ENCODE peak calls at places on chromosomes 5 and 9, in six cellular contexts. One of them, this sample, is unnamed.

GRCh38 chr9:95081998-95082397 is 235.5 kb downstream of the FANCC start:
- DNase-seq in H9: no peak
- DNase-seq in HCT116: no peak
- DNase-seq in DND-41: no peak
- DNase-seq in IMR-90: no peak
- DNase-seq in mammary epithelial cell: no peak
- DNase-seq in this sample: no peak

GRCh38 chr5:107888541-107888940 is 217.8 kb upstream of the EFNA5 start:
- DNase-seq in H9: no peak
- DNase-seq in HCT116: no peak
- DNase-seq in DND-41: no peak
- DNase-seq in IMR-90: no peak
- DNase-seq in mammary epithelial cell: no peak
- DNase-seq in this sample: no peak

GRCh38 chr5:178372091-178372695 is 139.6 kb upstream of the PHYKPL start:
- DNase-seq in H9: no peak
- DNase-seq in HCT116: no peak
- DNase-seq in DND-41: no peak
- DNase-seq in IMR-90: no peak
- DNase-seq in mammary epithelial cell: no peak
- DNase-seq in this sample: no peak

GRCh38 chr9:7935666-7936065 is 136.1 kb upstream of the DMAC1 start:
- DNase-seq in H9: no peak
- DNase-seq in HCT116: no peak
- DNase-seq in DND-41: peak
- DNase-seq in IMR-90: no peak
- DNase-seq in mammary epithelial cell: no peak
- DNase-seq in this sample: no peak

GRCh38 chr5:51378778-51379652 is 4.2 kb upstream of the ISL1 start:
- DNase-seq in H9: peak
- DNase-seq in HCT116: no peak
- DNase-seq in DND-41: no peak
- DNase-seq in IMR-90: no peak
- DNase-seq in mammary epithelial cell: no peak
- DNase-seq in this sample: peak

GRCh38 chr9:108586451-108586850 is 269.3 kb downstream of the ACTL7B start:
- DNase-seq in H9: no peak
- DNase-seq in HCT116: no peak
- DNase-seq in DND-41: no peak
- DNase-seq in IMR-90: no peak
- DNase-seq in mammary epithelial cell: peak
- DNase-seq in this sample: no peak

GRCh38 chr9:1262367-1262766 is 212.2 kb downstream of the DMRT2 start:
- DNase-seq in H9: no peak
- DNase-seq in HCT116: no peak
- DNase-seq in DND-41: no peak
- DNase-seq in IMR-90: no peak
- DNase-seq in mammary epithelial cell: no peak
- DNase-seq in this sample: no peak

GRCh38 chr9:1869843-1870242 is 145.3 kb upstream of the SMARCA2 start:
- DNase-seq in H9: peak
- DNase-seq in HCT116: peak
- DNase-seq in DND-41: peak
- DNase-seq in IMR-90: no peak
- DNase-seq in mammary epithelial cell: peak
- DNase-seq in this sample: peak

GRCh38 chr9:110728058-110728457 is 59.5 kb downstream of the MUSK start:
- DNase-seq in H9: no peak
- DNase-seq in HCT116: no peak
- DNase-seq in DND-41: no peak
- DNase-seq in IMR-90: no peak
- DNase-seq in mammary epithelial cell: no peak
- DNase-seq in this sample: no peak

GRCh38 chr5:115306011-115306530 is 9.6 kb upstream of the CCDC112 start:
- DNase-seq in H9: no peak
- DNase-seq in HCT116: no peak
- DNase-seq in DND-41: no peak
- DNase-seq in IMR-90: no peak
- DNase-seq in mammary epithelial cell: no peak
- DNase-seq in this sample: peak

GRCh38 chr5:36734422-36734821 is 128.0 kb downstream of the SLC1A3 start:
- DNase-seq in H9: no peak
- DNase-seq in HCT116: no peak
- DNase-seq in DND-41: no peak
- DNase-seq in IMR-90: peak
- DNase-seq in mammary epithelial cell: peak
- DNase-seq in this sample: peak

GRCh38 chr5:153490124-153491085 is at the start of gene GRIA1:
- DNase-seq in H9: peak
- DNase-seq in HCT116: no peak
- DNase-seq in DND-41: no peak
- DNase-seq in IMR-90: peak
- DNase-seq in mammary epithelial cell: no peak
- DNase-seq in this sample: no peak

GRCh38 chr5:127006711-127007110 is 23.6 kb downstream of the MARCHF3 start:
- DNase-seq in H9: no peak
- DNase-seq in HCT116: no peak
- DNase-seq in DND-41: no peak
- DNase-seq in IMR-90: peak
- DNase-seq in mammary epithelial cell: no peak
- DNase-seq in this sample: no peak

GRCh38 chr5:23996525-23996924 is 489.1 kb downstream of the PRDM9 start:
- DNase-seq in H9: no peak
- DNase-seq in HCT116: no peak
- DNase-seq in DND-41: no peak
- DNase-seq in IMR-90: no peak
- DNase-seq in mammary epithelial cell: no peak
- DNase-seq in this sample: no peak

GRCh38 chr9:36488322-36488838 is 84.3 kb upstream of the MELK start:
- DNase-seq in H9: no peak
- DNase-seq in HCT116: no peak
- DNase-seq in DND-41: no peak
- DNase-seq in IMR-90: no peak
- DNase-seq in mammary epithelial cell: no peak
- DNase-seq in this sample: no peak

GRCh38 chr9:134286513-134287245 is 39.6 kb upstream of the RXRA start:
- DNase-seq in H9: no peak
- DNase-seq in HCT116: no peak
- DNase-seq in DND-41: no peak
- DNase-seq in IMR-90: no peak
- DNase-seq in mammary epithelial cell: no peak
- DNase-seq in this sample: peak

GRCh38 chr5:42750507-42750906 is 6.1 kb upstream of the CCDC152 start:
- DNase-seq in H9: no peak
- DNase-seq in HCT116: no peak
- DNase-seq in DND-41: no peak
- DNase-seq in IMR-90: no peak
- DNase-seq in mammary epithelial cell: no peak
- DNase-seq in this sample: no peak
- H3K9ac ChIP-seq in H9: no peak
- H3K9ac ChIP-seq in HCT116: no peak
- H3K9ac ChIP-seq in DND-41: no peak
- H3K9ac ChIP-seq in IMR-90: no peak
- H3K9ac ChIP-seq in mammary epithelial cell: no peak
- H3K9ac ChIP-seq in this sample: no peak

GRCh38 chr5:17359451-17359965 is 138.5 kb upstream of the TAF11L2 start:
- DNase-seq in H9: no peak
- DNase-seq in HCT116: no peak
- DNase-seq in DND-41: no peak
- DNase-seq in IMR-90: peak
- DNase-seq in mammary epithelial cell: peak
- DNase-seq in this sample: no peak
- H3K9ac ChIP-seq in H9: no peak
- H3K9ac ChIP-seq in HCT116: no peak
- H3K9ac ChIP-seq in DND-41: no peak
- H3K9ac ChIP-seq in IMR-90: no peak
- H3K9ac ChIP-seq in mammary epithelial cell: no peak
- H3K9ac ChIP-seq in this sample: no peak

GRCh38 chr5:78543916-78544315 is 104.7 kb downstream of the LHFPL2 start:
- DNase-seq in H9: peak
- DNase-seq in HCT116: no peak
- DNase-seq in DND-41: no peak
- DNase-seq in IMR-90: no peak
- DNase-seq in mammary epithelial cell: no peak
- DNase-seq in this sample: no peak
- H3K9ac ChIP-seq in H9: no peak
- H3K9ac ChIP-seq in HCT116: no peak
- H3K9ac ChIP-seq in DND-41: no peak
- H3K9ac ChIP-seq in IMR-90: no peak
- H3K9ac ChIP-seq in mammary epithelial cell: no peak
- H3K9ac ChIP-seq in this sample: no peak

DNA sequence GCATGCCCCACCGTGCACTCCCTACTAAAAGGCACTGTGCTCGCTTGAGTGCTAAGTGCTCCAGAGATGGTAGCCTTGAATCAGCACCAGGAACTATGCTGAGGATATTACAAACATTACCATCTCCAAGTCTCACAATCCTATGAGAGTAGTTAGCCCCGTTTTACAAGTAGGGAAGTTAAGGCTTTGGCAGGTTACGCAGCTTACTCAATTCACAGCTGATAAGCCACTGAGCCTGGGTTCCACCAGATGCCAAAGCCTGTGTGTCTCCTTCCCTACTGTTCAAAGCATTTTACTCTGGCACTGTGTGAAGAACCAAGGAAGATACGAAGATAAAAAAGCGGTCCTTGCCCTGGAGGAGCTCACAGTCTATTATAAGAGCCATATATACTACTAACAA is 216.2 kb downstream of the EBF1 start:
- DNase-seq in H9: no peak
- DNase-seq in HCT116: no peak
- DNase-seq in DND-41: no peak
- DNase-seq in IMR-90: no peak
- DNase-seq in mammary epithelial cell: no peak
- DNase-seq in this sample: no peak
- H3K9ac ChIP-seq in H9: no peak
- H3K9ac ChIP-seq in HCT116: no peak
- H3K9ac ChIP-seq in DND-41: no peak
- H3K9ac ChIP-seq in IMR-90: no peak
- H3K9ac ChIP-seq in mammary epithelial cell: no peak
- H3K9ac ChIP-seq in this sample: no peak